ENCODE peak calls at places on chromosomes 16 and 17, in eight cellular contexts. One of them, this sample, is unnamed.

GRCh38 chr16:593406-593805 is 3.5 kb downstream of the RAB40C start:
- DNase-seq in MM.1S: no peak
- DNase-seq in GM12865: no peak
- DNase-seq in thoracic aorta: no peak
- DNase-seq in fibroblast of villous mesenchyme: no peak
- DNase-seq in epithelial cell of esophagus: peak; percentile 94
- DNase-seq in fibroblast of pulmonary artery: no peak
- DNase-seq in lower lobe of right lung: peak; percentile 71
- DNase-seq in this sample: no peak

GRCh38 chr17:670286-670685 is 44.4 kb downstream of the VPS53 start:
- DNase-seq in MM.1S: no peak
- DNase-seq in GM12865: no peak
- DNase-seq in thoracic aorta: no peak
- DNase-seq in fibroblast of villous mesenchyme: no peak
- DNase-seq in epithelial cell of esophagus: no peak
- DNase-seq in fibroblast of pulmonary artery: no peak
- DNase-seq in lower lobe of right lung: no peak
- DNase-seq in this sample: no peak

GRCh38 chr16:10876799-10877341 is at the start of gene CIITA:
- DNase-seq in MM.1S: peak; percentile 96
- DNase-seq in GM12865: peak; percentile 98
- DNase-seq in thoracic aorta: peak; percentile 51
- DNase-seq in fibroblast of villous mesenchyme: peak; percentile 12
- DNase-seq in epithelial cell of esophagus: peak; percentile 95
- DNase-seq in fibroblast of pulmonary artery: peak; percentile 29
- DNase-seq in lower lobe of right lung: peak; percentile 88
- DNase-seq in this sample: peak; percentile 97

GRCh38 chr16:89103156-89103555 is 9.5 kb downstream of the ACSF3 start:
- DNase-seq in MM.1S: no peak
- DNase-seq in GM12865: no peak
- DNase-seq in thoracic aorta: no peak
- DNase-seq in fibroblast of villous mesenchyme: no peak
- DNase-seq in epithelial cell of esophagus: no peak
- DNase-seq in fibroblast of pulmonary artery: no peak
- DNase-seq in lower lobe of right lung: peak; percentile 17
- DNase-seq in this sample: no peak

GRCh38 chr16:54208262-54208661 is 78.3 kb downstream of the IRX3 start:
- DNase-seq in MM.1S: no peak
- DNase-seq in GM12865: no peak
- DNase-seq in thoracic aorta: no peak
- DNase-seq in fibroblast of villous mesenchyme: peak; percentile 30
- DNase-seq in epithelial cell of esophagus: peak; percentile 15
- DNase-seq in fibroblast of pulmonary artery: peak; percentile 17
- DNase-seq in lower lobe of right lung: no peak
- DNase-seq in this sample: no peak

GRCh38 chr16:56767018-56767417 is 37.1 kb downstream of the NUP93 start:
- DNase-seq in MM.1S: no peak
- DNase-seq in GM12865: no peak
- DNase-seq in thoracic aorta: no peak
- DNase-seq in fibroblast of villous mesenchyme: no peak
- DNase-seq in epithelial cell of esophagus: no peak
- DNase-seq in fibroblast of pulmonary artery: no peak
- DNase-seq in lower lobe of right lung: no peak
- DNase-seq in this sample: no peak

GRCh38 chr17:81576621-81577277 is 24.6 kb upstream of the FAAP100 start:
- DNase-seq in MM.1S: no peak
- DNase-seq in GM12865: no peak
- DNase-seq in thoracic aorta: no peak
- DNase-seq in fibroblast of villous mesenchyme: peak; percentile 75
- DNase-seq in epithelial cell of esophagus: peak; percentile 63
- DNase-seq in fibroblast of pulmonary artery: peak; percentile 86
- DNase-seq in lower lobe of right lung: no peak
- DNase-seq in this sample: no peak

GRCh38 chr16:85707528-85708095 is 18.9 kb upstream of the GINS2 start:
- DNase-seq in MM.1S: no peak
- DNase-seq in GM12865: no peak
- DNase-seq in thoracic aorta: no peak
- DNase-seq in fibroblast of villous mesenchyme: no peak
- DNase-seq in epithelial cell of esophagus: no peak
- DNase-seq in fibroblast of pulmonary artery: no peak
- DNase-seq in lower lobe of right lung: no peak
- DNase-seq in this sample: no peak

GRCh38 chr16:979859-980594 is 1.5 kb upstream of the SOX8 start:
- DNase-seq in MM.1S: no peak
- DNase-seq in GM12865: no peak
- DNase-seq in thoracic aorta: no peak
- DNase-seq in fibroblast of villous mesenchyme: no peak
- DNase-seq in epithelial cell of esophagus: no peak
- DNase-seq in fibroblast of pulmonary artery: no peak
- DNase-seq in lower lobe of right lung: no peak
- DNase-seq in this sample: no peak

GRCh38 chr17:17738901-17739300 is 57.6 kb downstream of the RAI1 start:
- DNase-seq in MM.1S: no peak
- DNase-seq in GM12865: no peak
- DNase-seq in thoracic aorta: no peak
- DNase-seq in fibroblast of villous mesenchyme: no peak
- DNase-seq in epithelial cell of esophagus: peak; percentile 85
- DNase-seq in fibroblast of pulmonary artery: peak; percentile 24
- DNase-seq in lower lobe of right lung: no peak
- DNase-seq in this sample: no peak

GRCh38 chr17:66717680-66718079 is 117.2 kb upstream of the CACNG5 start:
- DNase-seq in MM.1S: no peak
- DNase-seq in GM12865: peak; percentile 88
- DNase-seq in thoracic aorta: no peak
- DNase-seq in fibroblast of villous mesenchyme: no peak
- DNase-seq in epithelial cell of esophagus: peak; percentile 84
- DNase-seq in fibroblast of pulmonary artery: no peak
- DNase-seq in lower lobe of right lung: no peak
- DNase-seq in this sample: no peak

GRCh38 chr17:72622661-72623433 is 469.6 kb downstream of the SLC39A11 start:
- DNase-seq in MM.1S: no peak
- DNase-seq in GM12865: no peak
- DNase-seq in thoracic aorta: no peak
- DNase-seq in fibroblast of villous mesenchyme: no peak
- DNase-seq in epithelial cell of esophagus: peak; percentile 94
- DNase-seq in fibroblast of pulmonary artery: no peak
- DNase-seq in lower lobe of right lung: no peak
- DNase-seq in this sample: no peak

GRCh38 chr16:8714143-8714542 is 39.7 kb downstream of the ABAT start:
- DNase-seq in MM.1S: no peak
- DNase-seq in GM12865: no peak
- DNase-seq in thoracic aorta: no peak
- DNase-seq in fibroblast of villous mesenchyme: no peak
- DNase-seq in epithelial cell of esophagus: no peak
- DNase-seq in fibroblast of pulmonary artery: no peak
- DNase-seq in lower lobe of right lung: no peak
- DNase-seq in this sample: no peak

GRCh38 chr16:8713635-8714097 is 39.2 kb downstream of the ABAT start:
- DNase-seq in MM.1S: no peak
- DNase-seq in GM12865: no peak
- DNase-seq in thoracic aorta: no peak
- DNase-seq in fibroblast of villous mesenchyme: no peak
- DNase-seq in epithelial cell of esophagus: no peak
- DNase-seq in fibroblast of pulmonary artery: no peak
- DNase-seq in lower lobe of right lung: no peak
- DNase-seq in this sample: no peak

GRCh38 chr16:8716052-8716451 is 41.6 kb downstream of the ABAT start:
- DNase-seq in MM.1S: no peak
- DNase-seq in GM12865: no peak
- DNase-seq in thoracic aorta: no peak
- DNase-seq in fibroblast of villous mesenchyme: no peak
- DNase-seq in epithelial cell of esophagus: no peak
- DNase-seq in fibroblast of pulmonary artery: no peak
- DNase-seq in lower lobe of right lung: no peak
- DNase-seq in this sample: no peak

GRCh38 chr16:8716592-8716991 is 42.2 kb downstream of the ABAT start:
- DNase-seq in MM.1S: no peak
- DNase-seq in GM12865: no peak
- DNase-seq in thoracic aorta: no peak
- DNase-seq in fibroblast of villous mesenchyme: no peak
- DNase-seq in epithelial cell of esophagus: peak; percentile 97
- DNase-seq in fibroblast of pulmonary artery: no peak
- DNase-seq in lower lobe of right lung: no peak
- DNase-seq in this sample: no peak

DNA sequence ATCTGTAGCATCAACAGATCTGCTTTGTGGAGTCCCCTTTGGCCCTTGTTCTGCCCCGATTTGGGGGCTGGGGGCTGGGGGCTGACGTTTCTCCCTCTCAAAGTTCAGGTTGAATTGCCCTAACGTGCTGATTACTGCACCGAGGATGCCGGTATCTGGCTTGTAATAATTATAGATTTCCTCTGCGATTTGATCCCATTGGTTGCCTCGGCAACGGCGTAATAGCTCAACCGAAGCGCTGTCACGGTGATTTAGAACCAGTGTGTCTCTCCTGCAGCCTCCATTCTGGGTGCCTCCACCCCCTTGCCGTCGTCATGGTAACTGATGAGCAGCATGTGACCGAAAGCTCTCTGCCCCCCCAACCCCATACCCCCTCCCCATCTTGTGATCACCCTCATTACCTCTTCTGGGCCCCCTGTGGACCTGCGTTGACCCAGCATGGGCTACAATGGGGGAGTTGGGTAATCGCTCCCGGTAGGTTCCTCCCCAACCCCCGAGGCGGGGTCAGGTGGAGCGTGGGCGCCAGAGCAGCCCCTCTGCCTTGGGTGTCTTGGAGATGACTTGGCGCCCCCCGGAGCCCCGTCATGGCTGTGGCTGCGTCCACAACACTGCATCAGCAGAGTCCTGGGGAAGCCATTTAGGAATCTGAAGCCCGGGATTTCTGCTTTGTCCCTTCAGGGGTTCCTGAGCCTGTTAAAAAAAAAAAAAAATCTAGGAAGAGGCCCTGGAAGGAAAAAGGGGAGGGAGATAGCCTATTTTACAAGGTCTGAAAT is 38.4 kb downstream of the ABAT start:
- DNase-seq in MM.1S: no peak
- DNase-seq in GM12865: no peak
- DNase-seq in thoracic aorta: no peak
- DNase-seq in fibroblast of villous mesenchyme: no peak
- DNase-seq in epithelial cell of esophagus: no peak
- DNase-seq in fibroblast of pulmonary artery: no peak
- DNase-seq in lower lobe of right lung: no peak
- DNase-seq in this sample: no peak
- H3K4me3 ChIP-seq in MM.1S: no peak overlapping the region
- H3K4me3 ChIP-seq in GM12865: no peak overlapping the region
- H3K4me3 ChIP-seq in thoracic aorta: no peak overlapping the region
- H3K4me3 ChIP-seq in fibroblast of villous mesenchyme: no peak overlapping the region
- H3K4me3 ChIP-seq in epithelial cell of esophagus: no peak overlapping the region
- H3K4me3 ChIP-seq in fibroblast of pulmonary artery: no peak overlapping the region
- H3K4me3 ChIP-seq in lower lobe of right lung: no peak overlapping the region
- H3K4me3 ChIP-seq in this sample: no peak overlapping the region

DNA sequence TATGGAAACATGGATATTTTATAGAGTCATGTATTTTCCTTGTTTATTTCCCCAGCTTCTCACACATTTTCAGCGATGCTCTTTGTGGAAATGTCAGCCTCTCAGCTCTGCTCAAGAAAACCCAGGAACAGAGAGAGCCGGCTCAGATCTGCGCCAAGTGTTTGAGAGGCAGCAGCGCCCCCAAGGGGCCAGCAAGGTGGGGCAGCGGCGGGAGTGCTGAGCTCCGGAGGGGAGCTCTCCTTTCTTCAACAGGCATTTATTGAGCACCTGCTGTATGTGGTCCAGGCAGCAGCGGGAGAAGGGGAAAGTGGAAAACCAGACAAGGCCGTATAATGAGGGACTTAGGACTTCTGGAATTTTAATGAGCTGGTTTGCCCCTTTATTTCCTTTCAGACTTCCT is 421.1 kb upstream of the C16orf82 start:
- DNase-seq in MM.1S: no peak
- DNase-seq in GM12865: peak; percentile 22
- DNase-seq in thoracic aorta: no peak
- DNase-seq in fibroblast of villous mesenchyme: no peak
- DNase-seq in epithelial cell of esophagus: no peak
- DNase-seq in fibroblast of pulmonary artery: no peak
- DNase-seq in lower lobe of right lung: no peak
- DNase-seq in this sample: no peak
- TF ChIP-seq CTCF in MM.1S: peak; percentile 34
- TF ChIP-seq CTCF in GM12865: peak; percentile 49
- TF ChIP-seq CTCF in thoracic aorta: no peak
- TF ChIP-seq CTCF in fibroblast of villous mesenchyme: no peak
- TF ChIP-seq CTCF in epithelial cell of esophagus: no peak
- TF ChIP-seq CTCF in fibroblast of pulmonary artery: no peak
- TF ChIP-seq CTCF in lower lobe of right lung: peak; percentile 29
- TF ChIP-seq CTCF in this sample: peak; percentile 63

GRCh38 chr17:30378191-30378796 is 433 bp upstream of the CPD start:
- DNase-seq in MM.1S: peak; percentile 33
- DNase-seq in GM12865: peak; percentile 41
- DNase-seq in thoracic aorta: no peak
- DNase-seq in fibroblast of villous mesenchyme: no peak
- DNase-seq in epithelial cell of esophagus: peak; percentile 14
- DNase-seq in fibroblast of pulmonary artery: peak; percentile 31
- DNase-seq in lower lobe of right lung: peak; percentile 65
- DNase-seq in this sample: no peak
- H3K4me3 ChIP-seq in MM.1S: peak overlapping the region; percentile 77
- H3K4me3 ChIP-seq in GM12865: peak overlapping the region; percentile 83
- H3K4me3 ChIP-seq in thoracic aorta: peak overlapping the region; percentile 89
- H3K4me3 ChIP-seq in fibroblast of villous mesenchyme: peak overlapping the region; percentile 78
- H3K4me3 ChIP-seq in epithelial cell of esophagus: peak overlapping the region; percentile 75
- H3K4me3 ChIP-seq in fibroblast of pulmonary artery: peak overlapping the region; percentile 77
- H3K4me3 ChIP-seq in lower lobe of right lung: peak overlapping the region; percentile 87
- H3K4me3 ChIP-seq in this sample: peak overlapping the region; percentile 83

GRCh38 chr17:7992516-7992915 is 9.9 kb upstream of the GUCY2D start:
- DNase-seq in MM.1S: no peak
- DNase-seq in GM12865: no peak
- DNase-seq in thoracic aorta: no peak
- DNase-seq in fibroblast of villous mesenchyme: no peak
- DNase-seq in epithelial cell of esophagus: peak; percentile 97
- DNase-seq in fibroblast of pulmonary artery: peak; percentile 32
- DNase-seq in lower lobe of right lung: no peak
- DNase-seq in this sample: no peak

GRCh38 chr17:8001976-8002645 is at the start of gene GUCY2D:
- DNase-seq in MM.1S: peak; percentile 10
- DNase-seq in GM12865: no peak
- DNase-seq in thoracic aorta: no peak
- DNase-seq in fibroblast of villous mesenchyme: no peak
- DNase-seq in epithelial cell of esophagus: no peak
- DNase-seq in fibroblast of pulmonary artery: no peak
- DNase-seq in lower lobe of right lung: no peak
- DNase-seq in this sample: no peak

GRCh38 chr17:7992924-7993323 is 9.5 kb upstream of the GUCY2D start:
- DNase-seq in MM.1S: no peak
- DNase-seq in GM12865: no peak
- DNase-seq in thoracic aorta: no peak
- DNase-seq in fibroblast of villous mesenchyme: no peak
- DNase-seq in epithelial cell of esophagus: no peak
- DNase-seq in fibroblast of pulmonary artery: no peak
- DNase-seq in lower lobe of right lung: no peak
- DNase-seq in this sample: no peak

GRCh38 chr17:7993972-7994589 is 8.3 kb upstream of the GUCY2D start:
- DNase-seq in MM.1S: no peak
- DNase-seq in GM12865: no peak
- DNase-seq in thoracic aorta: no peak
- DNase-seq in fibroblast of villous mesenchyme: no peak
- DNase-seq in epithelial cell of esophagus: no peak
- DNase-seq in fibroblast of pulmonary artery: no peak
- DNase-seq in lower lobe of right lung: no peak
- DNase-seq in this sample: no peak

DNA sequence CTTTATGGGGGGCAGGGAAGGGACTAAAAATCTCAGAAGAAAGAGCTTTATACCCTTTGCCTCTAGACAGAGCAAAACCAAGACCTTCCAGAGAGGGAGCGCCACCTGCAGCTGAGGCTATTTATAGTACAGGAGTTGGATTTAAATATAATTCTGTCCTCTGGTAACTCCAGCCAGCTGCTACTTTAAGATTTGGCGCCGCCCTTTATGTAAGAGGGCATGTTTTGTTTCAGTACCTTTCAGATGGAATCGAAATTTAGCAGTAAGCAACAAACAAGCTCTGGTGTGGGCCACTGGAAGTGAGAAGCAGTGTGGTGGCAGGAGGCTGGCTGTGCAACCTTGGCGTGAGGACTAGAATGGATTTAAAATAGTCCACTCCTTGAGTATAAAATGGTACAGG is 5.2 kb upstream of the GUCY2D start:
- DNase-seq in MM.1S: peak; percentile 94
- DNase-seq in GM12865: peak; percentile 49
- DNase-seq in thoracic aorta: no peak
- DNase-seq in fibroblast of villous mesenchyme: peak; percentile 53
- DNase-seq in epithelial cell of esophagus: peak; percentile 61
- DNase-seq in fibroblast of pulmonary artery: peak; percentile 51
- DNase-seq in lower lobe of right lung: no peak
- DNase-seq in this sample: no peak
- TF ChIP-seq CTCF in MM.1S: peak; percentile 58
- TF ChIP-seq CTCF in GM12865: no peak
- TF ChIP-seq CTCF in thoracic aorta: no peak
- TF ChIP-seq CTCF in fibroblast of villous mesenchyme: peak; percentile 55
- TF ChIP-seq CTCF in epithelial cell of esophagus: peak; percentile 61
- TF ChIP-seq CTCF in fibroblast of pulmonary artery: peak; percentile 56
- TF ChIP-seq CTCF in lower lobe of right lung: peak; percentile 37
- TF ChIP-seq CTCF in this sample: peak; percentile 25